ENCODE peak calls at places on chromosomes 2 and 18, in eight cellular contexts. W is HepG2, N is aorta, H is transverse colon, F is GM23248, C is SJSA1, E is mammary epithelial cell, J is heart right ventricle. L is an unnamed sample. For H3K4me1, the result is how much of the 10 kb centered on the place peaks cover.

GRCh38 chr2:159982842-159983785 is 79.3 kb downstream of the PLA2R1 start:
- DNase-seq in F (peak), W (no peak), H (no peak), J (no peak), C (no peak), E (no peak), N (no peak), L (no peak)

GRCh38 chr18:23238152-23238531 is 102.9 kb downstream of the CABLES1 start:
- DNase-seq in E (no peak), W (no peak), J (peak), C (peak), H (peak), N (peak), F (peak), L (no peak)

GRCh38 chr2:929965-930364 is 20.7 kb upstream of the SNTG2 start:
- DNase-seq in W (no peak), E (no peak), J (no peak), C (no peak), N (no peak), H (no peak), F (no peak), L (no peak)

GRCh38 chr18:2572144-2572682 is 856 bp downstream of the NDC80 start:
- DNase-seq in F (peak), W (no peak), C (no peak), E (no peak), N (no peak), J (no peak), H (no peak), L (no peak)

GRCh38 chr18:59063300-59063895 is 76.3 kb upstream of the SEC11C start:
- DNase-seq in F (no peak), N (no peak), W (no peak), C (no peak), H (no peak), J (no peak), E (no peak), L (no peak)

GRCh38 chr2:190746971-190747761 is 98.3 kb downstream of the NAB1 start:
- DNase-seq in C (no peak), J (no peak), F (peak), N (no peak), E (no peak), H (no peak), W (no peak), L (no peak)

GRCh38 chr2:212970132-212970531 is 181.3 kb downstream of the IKZF2 start:
- DNase-seq in C (no peak), J (no peak), F (peak), N (no peak), E (no peak), W (no peak), H (no peak), L (no peak)

GRCh38 chr18:31684279-31685096 is at the start of gene B4GALT6:
- DNase-seq in N (peak), J (peak), C (peak), W (no peak), H (peak), E (peak), F (peak), L (no peak)

GRCh38 chr18:45998244-45998643 is 31.1 kb upstream of the EPG5 start:
- DNase-seq in E (no peak), W (no peak), H (no peak), J (no peak), N (no peak), F (no peak), C (no peak), L (no peak)

GRCh38 chr18:73793386-73793785 is 354.2 kb downstream of the FBXO15 start:
- DNase-seq in W (no peak), N (no peak), H (no peak), F (peak), C (no peak), E (peak), J (no peak), L (no peak)

GRCh38 chr2:195985731-195986130 is 82.9 kb downstream of the DNAH7 start:
- DNase-seq in H (no peak), N (no peak), W (no peak), F (no peak), E (no peak), J (no peak), C (no peak), L (no peak)

GRCh38 chr18:44465337-44465736 is 215.4 kb upstream of the SETBP1 start:
- DNase-seq in C (no peak), J (no peak), N (no peak), F (no peak), H (no peak), E (no peak), W (no peak), L (no peak)

GRCh38 chr18:13688191-13689136 is 37.9 kb downstream of the FAM210A start:
- DNase-seq in N (peak), F (no peak), C (no peak), H (no peak), E (no peak), W (no peak), J (peak), L (peak)

GRCh38 chr2:219736196-219736595 is 108.8 kb downstream of the SLC4A3 start:
- DNase-seq in J (peak), N (no peak), H (no peak), W (peak), F (peak), E (peak), C (peak), L (no peak)

GRCh38 chr2:9145109-9145751 is 61.4 kb upstream of the ASAP2 start:
- DNase-seq in C (no peak), W (no peak), N (no peak), E (no peak), J (no peak), F (peak), H (no peak), L (no peak)

GRCh38 chr2:141595531-141595930 is 535.3 kb downstream of the LRP1B start:
- DNase-seq in E (no peak), H (no peak), N (no peak), J (no peak), W (no peak), C (no peak), F (no peak), L (no peak)

GRCh38 chr2:190413421-190413820 is 5.3 kb downstream of the MFSD6 start:
- DNase-seq in E (peak), J (no peak), N (no peak), F (no peak), H (no peak), W (no peak), C (no peak), L (no peak)

GRCh38 chr2:164706522-164706921 is 85.2 kb upstream of the GRB14 start:
- DNase-seq in F (peak), C (peak), W (no peak), E (peak), J (no peak), H (no peak), N (no peak), L (no peak)

GRCh38 chr18:69845588-69846506 is 101.8 kb downstream of the CD226 start:
- DNase-seq in C (no peak), F (peak), J (no peak), E (no peak), W (no peak), H (peak), N (no peak), L (no peak)

GRCh38 chr2:96470636-96471035 is 34.5 kb downstream of the NEURL3 start:
- DNase-seq in W (no peak), N (peak), J (peak), E (no peak), H (peak), F (peak), C (no peak), L (peak)

GRCh38 chr2:222398446-222398885 is 25.9 kb upstream of the SGPP2 start:
- DNase-seq in N (no peak), J (peak), H (no peak), F (no peak), E (no peak), C (no peak), W (no peak), L (no peak)

GRCh38 chr2:158052761-158053160 is 48.9 kb upstream of the UPP2 start:
- DNase-seq in E (no peak), C (no peak), N (no peak), H (no peak), F (no peak), W (no peak), J (no peak), L (no peak)

GRCh38 chr2:68828887-68829708 is 42.1 kb downstream of the BMP10 start:
- DNase-seq in E (peak), C (peak), N (peak), H (peak), W (peak), J (peak), F (peak), L (peak)

GRCh38 chr2:70523996-70524965 is 29.3 kb downstream of the TGFA start:
- DNase-seq in H (peak), N (peak), C (peak), W (peak), J (no peak), E (peak), F (peak), L (peak)

GRCh38 chr2:23452853-23453420 is 68.0 kb downstream of the KLHL29 start:
- DNase-seq in J (no peak), H (no peak), F (no peak), N (no peak), W (no peak), E (peak), C (peak), L (no peak)

GRCh38 chr2:202015471-202015870 is 18.2 kb upstream of the FZD7 start:
- DNase-seq in H (no peak), C (no peak), N (no peak), F (no peak), E (no peak), W (no peak), J (no peak), L (no peak)

GRCh38 chr2:33186937-33187336 is 240.2 kb downstream of the LTBP1 start:
- DNase-seq in C (no peak), H (no peak), F (no peak), N (no peak), E (no peak), W (no peak), J (no peak), L (no peak)

GRCh38 chr2:231250146-231250545 is 51.7 kb downstream of the ARMC9 start:
- DNase-seq in H (no peak), J (no peak), E (peak), W (no peak), F (peak), N (no peak), C (no peak), L (no peak)

GRCh38 chr2:46050489-46050888 is 246.7 kb upstream of the EPAS1 start:
- DNase-seq in C (no peak), F (no peak), N (no peak), J (no peak), W (peak), H (no peak), E (no peak), L (no peak)

GRCh38 chr18:46293699-46294300 is 189.6 kb downstream of the HAUS1 start:
- DNase-seq in F (no peak), J (no peak), N (no peak), H (no peak), W (no peak), C (no peak), E (no peak), L (no peak)

GRCh38 chr2:64695656-64696310 is 42.1 kb upstream of the SERTAD2 start:
- DNase-seq in F (peak), C (peak), J (no peak), H (no peak), N (no peak), W (no peak), E (no peak), L (no peak)

GRCh38 chr2:236317938-236318396 is 53.8 kb upstream of the ASB18 start:
- DNase-seq in H (peak), F (no peak), W (no peak), N (no peak), E (no peak), J (peak), C (no peak), L (no peak)

GRCh38 chr2:181354626-181355025 is 102.6 kb upstream of the ITGA4 start:
- DNase-seq in E (peak), C (no peak), H (no peak), F (peak), W (no peak), N (no peak), J (no peak), L (no peak)

GRCh38 chr18:76405761-76406356 is 89.2 kb downstream of the ZNF516 start:
- DNase-seq in C (peak), H (peak), N (no peak), F (peak), E (peak), W (peak), J (no peak), L (peak)

GRCh38 chr2:119468154-119468955 is 36.7 kb downstream of the TMEM37 start:
- DNase-seq in H (no peak), C (no peak), E (no peak), J (no peak), F (peak), W (no peak), N (peak), L (no peak)

GRCh38 chr2:56248965-56249742 is 65.4 kb downstream of the CCDC85A start:
- DNase-seq in W (no peak), E (no peak), J (no peak), H (no peak), C (no peak), F (peak), N (no peak), L (no peak)

GRCh38 chr18:14074187-14074586 is 58.0 kb downstream of the ZNF519 start:
- DNase-seq in J (no peak), C (no peak), F (no peak), H (no peak), N (no peak), W (no peak), E (no peak), L (no peak)

GRCh38 chr2:16055848-16056580 is 115.7 kb downstream of the MYCN start:
- DNase-seq in H (no peak), C (no peak), F (no peak), J (no peak), W (no peak), N (no peak), E (no peak), L (no peak)
- H3K4me1 ChIP-seq in H (under half), C (under half), F (under half), J (under half), W (under half), N (under half), E (under half), L (under half)

DNA sequence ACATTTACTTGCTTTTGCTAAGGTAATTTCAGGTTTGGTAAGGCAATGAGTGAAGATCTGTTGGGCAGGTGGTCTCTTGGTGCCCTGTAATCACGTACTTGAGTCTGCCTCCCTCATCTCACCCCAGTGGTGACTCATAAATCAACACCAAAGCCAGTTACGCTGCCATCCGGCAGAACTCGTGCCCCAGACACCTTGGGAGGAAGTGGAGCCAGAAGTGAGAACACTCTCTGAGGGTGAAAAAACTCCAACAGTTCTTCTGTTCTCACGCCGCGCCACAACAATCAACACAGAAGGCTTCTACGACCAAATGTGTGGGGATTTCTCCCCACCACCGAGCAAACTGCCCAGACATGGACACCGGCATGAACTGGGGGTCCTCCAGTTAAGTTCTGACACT is 206.2 kb downstream of the ARL4C start:
- DNase-seq in J (no peak), E (no peak), H (peak), W (no peak), C (no peak), N (peak), F (no peak), L (no peak)
- H3K4me3 ChIP-seq in J (no peak), E (no peak), H (no peak), W (no peak), C (no peak), N (no peak), F (no peak), L (no peak)

DNA sequence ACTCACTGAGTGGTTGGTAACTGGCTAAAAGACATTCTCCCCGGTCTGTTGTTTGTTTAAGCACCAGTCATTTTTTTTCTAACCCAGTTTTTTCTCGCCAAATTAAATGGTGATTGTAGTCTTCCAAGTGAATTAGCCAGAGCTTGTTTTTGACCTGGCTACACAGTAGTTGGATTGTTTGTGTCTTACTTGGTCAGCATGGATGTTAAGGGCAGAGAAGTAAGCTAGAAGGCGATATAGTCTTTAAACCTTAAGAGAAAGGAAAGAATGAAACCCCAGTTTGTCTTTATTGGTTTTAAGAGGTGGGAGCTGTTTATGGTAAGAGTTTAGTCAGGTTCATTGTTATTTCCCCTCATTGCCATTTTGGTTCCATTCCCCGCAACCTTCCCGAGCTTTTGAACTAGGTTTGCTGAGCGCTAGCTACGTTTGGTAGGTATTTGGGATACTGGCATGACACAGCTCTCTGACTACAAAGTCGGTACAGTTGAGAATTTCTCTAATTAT is 2.5 kb downstream of the MAP4K4 start:
- DNase-seq in C (peak), E (peak), W (peak), J (no peak), F (peak), H (no peak), N (no peak), L (no peak)
- H3K4me1 ChIP-seq in C (under half), E (under half), W (half or more), J (half or more), F (under half), H (under half), N (under half), L (half or more)

DNA sequence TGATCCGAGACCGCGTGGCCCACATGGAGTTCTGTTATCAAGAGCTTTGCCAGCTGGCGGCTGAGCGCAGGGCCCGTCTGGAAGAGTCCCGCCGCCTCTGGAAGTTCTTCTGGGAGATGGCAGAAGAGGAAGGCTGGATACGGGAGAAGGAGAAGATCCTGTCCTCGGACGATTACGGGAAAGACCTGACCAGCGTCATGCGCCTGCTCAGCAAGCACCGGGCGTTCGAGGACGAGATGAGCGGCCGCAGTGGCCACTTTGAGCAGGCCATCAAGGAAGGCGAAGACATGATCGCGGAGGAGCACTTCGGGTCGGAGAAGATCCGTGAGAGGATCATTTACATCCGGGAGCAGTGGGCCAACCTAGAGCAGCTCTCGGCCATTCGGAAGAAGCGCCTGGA is 94.5 kb upstream of the EML6 start:
- DNase-seq in N (no peak), H (no peak), E (no peak), C (no peak), F (no peak), W (no peak), J (no peak), L (no peak)
- H3K4me3 ChIP-seq in N (no peak), H (no peak), E (no peak), C (no peak), F (no peak), W (no peak), J (no peak), L (no peak)

DNA sequence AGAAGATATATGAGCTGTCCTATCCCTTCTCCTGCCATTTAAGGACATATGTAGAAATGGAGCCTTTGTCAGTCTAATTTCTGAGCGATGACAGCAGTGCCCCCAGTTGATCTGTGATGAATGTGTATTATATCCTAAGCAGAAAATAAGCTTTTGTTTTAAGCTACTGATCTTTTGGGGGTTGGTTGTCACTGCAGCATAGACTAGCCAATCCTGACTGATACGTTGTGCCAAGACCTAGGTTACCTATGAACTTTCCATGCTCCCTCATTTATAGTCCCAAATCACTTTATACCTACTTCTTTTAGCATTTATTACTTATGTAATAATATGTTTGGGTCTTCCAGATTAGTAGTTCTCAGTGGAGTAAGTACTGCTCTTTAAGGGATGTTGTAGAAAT is 11.7 kb downstream of the SMAD4 start:
- DNase-seq in N (no peak), J (no peak), W (no peak), C (no peak), E (no peak), F (no peak), H (no peak), L (no peak)
- H3K4me1 ChIP-seq in N (under half), J (half or more), W (half or more), C (under half), E (under half), F (under half), H (half or more), L (half or more)